ENCODE peak calls at places on chromosomes 5 and 9, in ten cellular contexts. S, U, N, X, Z, O, R, L, M and I are unnamed samples.

GRCh38 chr9:38024036-38024681 is 44.9 kb downstream of the SHB start:
- DNase-seq in S (peak; percentile 46), U (peak; percentile 94), N (peak; percentile 42), X (no peak), Z (no peak), O (no peak), R (peak; percentile 91), L (peak; percentile 46), M (peak; percentile 62), I (no peak)

GRCh38 chr9:129250786-129251185 is 72.7 kb upstream of the IER5L start:
- DNase-seq in S (no peak), U (peak; percentile 52), N (no peak), X (no peak), Z (no peak), O (no peak), R (no peak), L (no peak), M (no peak), I (no peak)

GRCh38 chr5:169422087-169422486 is 121.1 kb upstream of the SLIT3 start:
- DNase-seq in S (no peak), U (no peak), N (no peak), X (no peak), Z (no peak), O (no peak), R (no peak), L (no peak), M (no peak), I (no peak)

GRCh38 chr9:136052991-136053756 is 41.9 kb downstream of the NACC2 start:
- DNase-seq in S (no peak), U (no peak), N (no peak), X (no peak), Z (no peak), O (no peak), R (peak; percentile 14), L (peak; percentile 58), M (no peak), I (no peak)

GRCh38 chr9:69261636-69262035 is 63.4 kb upstream of the ENTREP1 start:
- DNase-seq in S (no peak), U (no peak), N (no peak), X (no peak), Z (no peak), O (no peak), R (no peak), L (no peak), M (no peak), I (no peak)

GRCh38 chr9:13719981-13720380 is 440.5 kb upstream of the MPDZ start:
- DNase-seq in S (no peak), U (peak; percentile 84), N (no peak), X (no peak), Z (no peak), O (no peak), R (no peak), L (no peak), M (no peak), I (no peak)

GRCh38 chr5:110268283-110268682 is 458.2 kb downstream of the TMEM232 start:
- DNase-seq in S (no peak), U (no peak), N (no peak), X (no peak), Z (no peak), O (no peak), R (no peak), L (no peak), M (no peak), I (no peak)

GRCh38 chr9:38650564-38650963 is 30.2 kb upstream of the ANKRD18A start:
- DNase-seq in S (no peak), U (no peak), N (no peak), X (no peak), Z (no peak), O (no peak), R (no peak), L (no peak), M (no peak), I (no peak)

GRCh38 chr5:146667633-146668032 is 151.6 kb upstream of the GPR151 start:
- DNase-seq in S (no peak), U (peak; percentile 47), N (no peak), X (no peak), Z (no peak), O (no peak), R (no peak), L (no peak), M (no peak), I (no peak)

GRCh38 chr5:58248221-58248620 is 211.7 kb downstream of the PLK2 start:
- DNase-seq in S (no peak), U (no peak), N (no peak), X (no peak), Z (no peak), O (no peak), R (no peak), L (no peak), M (no peak), I (no peak)

GRCh38 chr5:43190755-43191603 is 1.0 kb upstream of the NIM1K start:
- DNase-seq in S (no peak), U (peak; percentile 51), N (no peak), X (no peak), Z (no peak), O (no peak), R (no peak), L (no peak), M (no peak), I (no peak)

GRCh38 chr9:114911167-114911821 is 19.1 kb downstream of the TNFSF8 start:
- DNase-seq in S (no peak), U (peak; percentile 51), N (peak; percentile 63), X (no peak), Z (no peak), O (peak; percentile 33), R (peak; percentile 49), L (no peak), M (no peak), I (no peak)

GRCh38 chr5:159894149-159894720 is 22.0 kb upstream of the ADRA1B start:
- DNase-seq in S (no peak), U (peak; percentile 71), N (no peak), X (no peak), Z (no peak), O (no peak), R (no peak), L (no peak), M (no peak), I (no peak)

GRCh38 chr5:125899006-125899405 is 524.2 kb upstream of the GRAMD2B start:
- DNase-seq in S (no peak), U (no peak), N (no peak), X (no peak), Z (no peak), O (no peak), R (no peak), L (no peak), M (no peak), I (no peak)

GRCh38 chr5:4640793-4641192 is 499.3 kb upstream of the ADAMTS16 start:
- DNase-seq in S (no peak), U (no peak), N (no peak), X (no peak), Z (no peak), O (no peak), R (no peak), L (no peak), M (no peak), I (no peak)

GRCh38 chr5:1020461-1020961 is 11.9 kb downstream of the NKD2 start:
- DNase-seq in S (no peak), U (no peak), N (no peak), X (no peak), Z (no peak), O (no peak), R (no peak), L (peak; percentile 6), M (no peak), I (peak; percentile 74)

GRCh38 chr5:180093651-180094382 is 22.3 kb upstream of the RNF130 start:
- DNase-seq in S (no peak), U (no peak), N (no peak), X (no peak), Z (peak; percentile 58), O (peak; percentile 88), R (no peak), L (no peak), M (no peak), I (no peak)
- TF ChIP-seq POLR2A in S (no peak), U (no peak), N (no peak), X (no peak), Z (no peak), O (no peak), R (no peak), L (no peak), M (no peak), I (no peak)

GRCh38 chr5:138506370-138507113 is 36.5 kb downstream of the ETF1 start:
- DNase-seq in S (no peak), U (no peak), N (no peak), X (no peak), Z (no peak), O (no peak), R (peak; percentile 90), L (no peak), M (no peak), I (no peak)
- TF ChIP-seq POLR2A in S (no peak), U (no peak), N (no peak), X (no peak), Z (no peak), O (no peak), R (no peak), L (no peak), M (no peak), I (no peak)

DNA sequence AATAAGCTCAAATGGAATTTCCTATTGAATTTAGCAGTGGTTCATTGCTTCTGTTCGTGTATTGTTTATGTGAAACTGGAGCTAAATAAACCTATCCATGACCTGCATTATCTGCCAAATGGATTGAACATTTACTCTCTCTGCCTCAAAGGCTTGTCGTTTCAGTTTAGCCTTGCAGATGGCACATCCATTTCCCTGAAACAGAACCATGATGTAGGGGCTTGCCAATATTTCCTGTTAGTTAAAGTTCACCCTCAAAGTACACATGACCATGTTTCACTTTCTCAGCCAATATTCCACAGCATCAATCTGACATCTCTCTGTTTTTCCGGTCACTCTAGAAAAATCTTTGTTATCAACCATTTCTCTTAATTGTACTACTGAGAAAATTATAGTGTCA is 545.3 kb downstream of the TAF11L14 start:
- DNase-seq in S (no peak), U (no peak), N (no peak), X (no peak), Z (no peak), O (no peak), R (no peak), L (no peak), M (no peak), I (no peak)
- TF ChIP-seq POLR2A in S (no peak), U (no peak), N (no peak), X (no peak), Z (no peak), O (no peak), R (no peak), L (no peak), M (no peak), I (no peak)

DNA sequence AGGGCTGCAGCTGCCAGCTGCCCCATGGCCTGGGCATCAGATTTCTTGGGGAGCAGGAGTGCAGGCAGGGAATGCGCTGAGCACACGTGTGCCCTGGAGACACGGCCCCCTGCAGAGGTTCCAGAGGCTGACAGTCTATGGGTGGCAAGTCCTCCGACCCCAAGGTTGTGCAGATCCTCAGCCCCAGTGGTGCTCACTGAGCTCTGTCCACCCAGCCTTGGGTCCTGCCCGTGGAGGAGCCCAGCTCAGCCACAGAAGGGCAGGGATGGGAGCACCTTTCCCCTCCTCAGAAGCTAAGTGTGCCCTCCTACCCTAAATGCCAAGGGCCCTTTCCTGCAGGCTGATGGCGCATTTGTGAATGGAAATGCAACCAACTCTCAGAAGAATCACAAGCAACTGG is 341.0 kb downstream of the IRX2 start:
- DNase-seq in S (no peak), U (no peak), N (no peak), X (no peak), Z (no peak), O (no peak), R (no peak), L (no peak), M (no peak), I (no peak)
- TF ChIP-seq POLR2A in S (no peak), U (no peak), N (no peak), X (no peak), Z (no peak), O (no peak), R (no peak), L (no peak), M (no peak), I (no peak)